ENCODE peak calls at places on chromosomes 11 and 22, in eight cellular contexts. K, R, M, E, G, L, F and Z are unnamed samples.

GRCh38 chr11:66221726-66222236 is 46.7 kb upstream of the RAB1B start:
- DNase-seq in K (no peak), R (no peak), M (no peak), E (no peak), G (peak), L (no peak), F (peak), Z (no peak)

GRCh38 chr11:17722000-17722643 is 2.8 kb downstream of the MYOD1 start:
- DNase-seq in K (no peak), R (no peak), M (peak), E (no peak), G (no peak), L (no peak), F (no peak), Z (no peak)

GRCh38 chr11:18615628-18616392 is 16.2 kb downstream of the MISFA start:
- DNase-seq in K (no peak), R (no peak), M (no peak), E (no peak), G (no peak), L (no peak), F (no peak), Z (no peak)

GRCh38 chr11:65786008-65786785 is 666 bp upstream of the OVOL1 start:
- DNase-seq in K (no peak), R (no peak), M (no peak), E (peak), G (no peak), L (no peak), F (peak), Z (no peak)

GRCh38 chr22:46263208-46263575 is at the start of gene PKDREJ:
- DNase-seq in K (no peak), R (no peak), M (no peak), E (no peak), G (no peak), L (no peak), F (no peak), Z (no peak)

GRCh38 chr11:12724301-12725046 is 50.3 kb downstream of the TEAD1 start:
- DNase-seq in K (no peak), R (peak), M (peak), E (peak), G (peak), L (no peak), F (no peak), Z (peak)

GRCh38 chr11:95715777-95716241 is 73.8 kb downstream of the FAM76B start:
- DNase-seq in K (no peak), R (peak), M (no peak), E (no peak), G (no peak), L (peak), F (no peak), Z (peak)

GRCh38 chr22:44363214-44363979 is 50.6 kb upstream of the SHISAL1 start:
- DNase-seq in K (no peak), R (peak), M (no peak), E (peak), G (peak), L (no peak), F (peak), Z (no peak)

GRCh38 chr11:33376331-33377099 is 119.3 kb downstream of the HIPK3 start:
- DNase-seq in K (no peak), R (no peak), M (no peak), E (peak), G (no peak), L (no peak), F (no peak), Z (no peak)

GRCh38 chr22:41762980-41763779 is 37.3 kb upstream of the CCDC134 start:
- DNase-seq in K (no peak), R (peak), M (peak), E (no peak), G (no peak), L (no peak), F (no peak), Z (peak)

GRCh38 chr22:29733362-29734322 is 13.8 kb downstream of the CABP7 start:
- DNase-seq in K (no peak), R (no peak), M (no peak), E (no peak), G (no peak), L (no peak), F (peak), Z (no peak)

GRCh38 chr22:19877626-19878339 is 23.1 kb upstream of the GNB1L start:
- DNase-seq in K (no peak), R (no peak), M (no peak), E (peak), G (peak), L (no peak), F (peak), Z (peak)

GRCh38 chr11:15800121-15800800 is 556.1 kb downstream of the SOX6 start:
- DNase-seq in K (no peak), R (peak), M (no peak), E (no peak), G (no peak), L (no peak), F (peak), Z (peak)

GRCh38 chr11:128704517-128704916 is 10.6 kb downstream of the FLI1 start:
- DNase-seq in K (no peak), R (no peak), M (no peak), E (no peak), G (no peak), L (no peak), F (no peak), Z (no peak)

GRCh38 chr22:37639070-37639760 is at the start of gene SH3BP1:
- DNase-seq in K (peak), R (no peak), M (no peak), E (peak), G (peak), L (no peak), F (peak), Z (no peak)

GRCh38 chr11:79076526-79077115 is 364.2 kb downstream of the TENM4 start:
- DNase-seq in K (no peak), R (no peak), M (peak), E (no peak), G (peak), L (no peak), F (no peak), Z (peak)

GRCh38 chr11:131408011-131408640 is 37.7 kb downstream of the NTM start:
- DNase-seq in K (no peak), R (peak), M (no peak), E (no peak), G (no peak), L (no peak), F (no peak), Z (peak)

GRCh38 chr11:124740277-124740882 is 638 bp downstream of the NRGN start:
- DNase-seq in K (peak), R (no peak), M (no peak), E (peak), G (no peak), L (no peak), F (peak), Z (peak)

GRCh38 chr22:45831394-45831793 is 145.6 kb downstream of the WNT7B start:
- DNase-seq in K (no peak), R (no peak), M (peak), E (no peak), G (no peak), L (no peak), F (no peak), Z (no peak)

GRCh38 chr11:134385774-134386565 is 26.1 kb downstream of the B3GAT1 start:
- DNase-seq in K (no peak), R (peak), M (no peak), E (no peak), G (no peak), L (no peak), F (no peak), Z (peak)

GRCh38 chr11:130163346-130164220 is 4.0 kb downstream of the ST14 start:
- DNase-seq in K (no peak), R (no peak), M (no peak), E (no peak), G (no peak), L (no peak), F (no peak), Z (no peak)

GRCh38 chr11:95254139-95254704 is 23.2 kb upstream of the SESN3 start:
- DNase-seq in K (peak), R (peak), M (peak), E (peak), G (peak), L (peak), F (peak), Z (peak)

GRCh38 chr11:85663080-85663729 is 1.7 kb downstream of the CREBZF start:
- DNase-seq in K (no peak), R (no peak), M (no peak), E (no peak), G (no peak), L (no peak), F (no peak), Z (no peak)

GRCh38 chr11:119891392-119891791 is 162.4 kb upstream of the NECTIN1 start:
- DNase-seq in K (no peak), R (peak), M (no peak), E (no peak), G (no peak), L (no peak), F (no peak), Z (peak)

GRCh38 chr22:27573280-27573711 is 228.3 kb downstream of the MN1 start:
- DNase-seq in K (no peak), R (peak), M (no peak), E (no peak), G (no peak), L (no peak), F (no peak), Z (no peak)

GRCh38 chr11:122754553-122755322 is 83.6 kb upstream of the CRTAM start:
- DNase-seq in K (peak), R (no peak), M (peak), E (no peak), G (no peak), L (no peak), F (no peak), Z (no peak)

GRCh38 chr11:128522943-128523518 is 64.3 kb downstream of the ETS1 start:
- DNase-seq in K (peak), R (no peak), M (no peak), E (no peak), G (no peak), L (no peak), F (no peak), Z (no peak)

GRCh38 chr11:36251716-36252307 is 37.4 kb downstream of the COMMD9 start:
- DNase-seq in K (no peak), R (no peak), M (no peak), E (no peak), G (no peak), L (no peak), F (no peak), Z (no peak)